ENCODE peak calls at places on chromosomes 3 and 15, in six cellular contexts. C, K, E, Z, Y and W are unnamed samples.
A peak's percentile ranks its signal among the peaks of the same experiment; 100 is the strongest.

GRCh38 chr3:10248984-10249748 is 907 bp downstream of the TATDN2 start:
- DNase-seq in C (no peak), K (no peak), E (peak; percentile 31), Z (no peak), Y (no peak), W (no peak)

GRCh38 chr3:188624384-188624783 is 470.4 kb downstream of the LPP start:
- DNase-seq in C (no peak), K (peak; percentile 46), E (no peak), Z (no peak), Y (peak; percentile 75), W (no peak)

GRCh38 chr15:25182098-25182478 is 227.3 kb downstream of the SNRPN start:
- DNase-seq in C (no peak), K (no peak), E (no peak), Z (no peak), Y (no peak), W (no peak)

GRCh38 chr15:84400017-84400740 is 164.6 kb downstream of the GOLGA6L4 start:
- DNase-seq in C (no peak), K (no peak), E (no peak), Z (no peak), Y (no peak), W (no peak)

GRCh38 chr3:172034786-172035685 is 4.3 kb upstream of the FNDC3B start:
- DNase-seq in C (no peak), K (peak; percentile 61), E (no peak), Z (no peak), Y (peak; percentile 42), W (no peak)

GRCh38 chr15:49154799-49155109 is 645 bp downstream of the COPS2 start:
- DNase-seq in C (no peak), K (no peak), E (no peak), Z (no peak), Y (no peak), W (no peak)

GRCh38 chr3:40887012-40887411 is 312.3 kb upstream of the CTNNB1 start:
- DNase-seq in C (no peak), K (no peak), E (no peak), Z (no peak), Y (no peak), W (no peak)

GRCh38 chr15:42494998-42495360 is 455 bp upstream of the SNAP23 start:
- DNase-seq in C (no peak), K (peak; percentile 86), E (peak; percentile 85), Z (no peak), Y (peak; percentile 71), W (no peak)

GRCh38 chr15:29204356-29204755 is 65.3 kb downstream of the NSMCE3 start:
- DNase-seq in C (no peak), K (no peak), E (no peak), Z (no peak), Y (no peak), W (peak; percentile 51)

GRCh38 chr3:190117995-190118394 is 2.7 kb downstream of the P3H2 start:
- DNase-seq in C (no peak), K (no peak), E (no peak), Z (no peak), Y (no peak), W (no peak)

GRCh38 chr3:178385280-178385952 is 150.8 kb upstream of the KCNMB2 start:
- DNase-seq in C (no peak), K (peak; percentile 71), E (peak; percentile 16), Z (no peak), Y (peak; percentile 28), W (no peak)

GRCh38 chr15:39358441-39359041 is 222.3 kb upstream of the THBS1 start:
- DNase-seq in C (no peak), K (peak; percentile 42), E (peak; percentile 35), Z (no peak), Y (peak; percentile 40), W (no peak)

GRCh38 chr3:171460226-171461086 is at the start of gene TNIK:
- DNase-seq in C (peak; percentile 69), K (peak; percentile 91), E (peak; percentile 92), Z (peak; percentile 72), Y (peak; percentile 84), W (peak; percentile 91)

GRCh38 chr3:190593075-190593474 is 79.2 kb downstream of the IL1RAP start:
- DNase-seq in C (no peak), K (no peak), E (no peak), Z (no peak), Y (no peak), W (no peak)

GRCh38 chr3:126464093-126464492 is 11.6 kb downstream of the ZXDC start:
- DNase-seq in C (no peak), K (no peak), E (no peak), Z (no peak), Y (no peak), W (no peak)

GRCh38 chr3:124413989-124414598 is 316.2 kb upstream of the UMPS start:
- DNase-seq in C (no peak), K (no peak), E (peak; percentile 86), Z (no peak), Y (no peak), W (no peak)

GRCh38 chr3:149407898-149408297 is 30.4 kb upstream of the TM4SF1 start:
- DNase-seq in C (no peak), K (no peak), E (no peak), Z (no peak), Y (no peak), W (no peak)

GRCh38 chr15:60370804-60371700 is 26.7 kb downstream of the ANXA2 start:
- DNase-seq in C (no peak), K (peak; percentile 99), E (peak; percentile 92), Z (peak; percentile 79), Y (peak; percentile 98), W (peak; percentile 95)

GRCh38 chr15:31024330-31024729 is 32.9 kb upstream of the MTMR10 start:
- DNase-seq in C (no peak), K (peak; percentile 94), E (no peak), Z (peak; percentile 97), Y (peak; percentile 93), W (no peak)

GRCh38 chr15:75731248-75732100 is 18.8 kb upstream of the CSPG4 start:
- DNase-seq in C (no peak), K (peak; percentile 53), E (peak; percentile 48), Z (no peak), Y (no peak), W (no peak)

GRCh38 chr3:159840900-159841299 is 147.7 kb upstream of the IL12A start:
- DNase-seq in C (no peak), K (peak; percentile 78), E (no peak), Z (no peak), Y (no peak), W (no peak)

GRCh38 chr15:91853968-91854943 is 748 bp downstream of the SLCO3A1 start:
- DNase-seq in C (peak; percentile 43), K (no peak), E (peak; percentile 50), Z (no peak), Y (no peak), W (peak; percentile 84)

GRCh38 chr15:48389701-48390143 is 58.5 kb downstream of the DUT start:
- DNase-seq in C (no peak), K (peak; percentile 73), E (no peak), Z (no peak), Y (peak; percentile 42), W (no peak)

GRCh38 chr15:77483426-77483825 is 62.7 kb downstream of the HMG20A start:
- DNase-seq in C (no peak), K (no peak), E (no peak), Z (no peak), Y (no peak), W (no peak)

GRCh38 chr15:97815841-97816240 is 144.7 kb upstream of the ARRDC4 start:
- DNase-seq in C (no peak), K (no peak), E (no peak), Z (no peak), Y (no peak), W (no peak)

GRCh38 chr15:84599906-84600305 is 903 bp upstream of the ZSCAN2 start:
- DNase-seq in C (no peak), K (no peak), E (no peak), Z (no peak), Y (no peak), W (no peak)

GRCh38 chr15:95501865-95502264 is 828.6 kb upstream of the NR2F2 start:
- DNase-seq in C (no peak), K (peak; percentile 54), E (no peak), Z (no peak), Y (no peak), W (no peak)

GRCh38 chr3:117603097-117603496 is 893.5 kb downstream of the TUSC7 start:
- DNase-seq in C (no peak), K (no peak), E (no peak), Z (no peak), Y (no peak), W (no peak)

GRCh38 chr3:151169700-151170224 is 33.3 kb downstream of the GPR171 start:
- DNase-seq in C (no peak), K (no peak), E (peak; percentile 44), Z (no peak), Y (no peak), W (no peak)

GRCh38 chr3:115986555-115987207 is 363.4 kb downstream of the GAP43 start:
- DNase-seq in C (no peak), K (peak; percentile 73), E (no peak), Z (no peak), Y (peak; percentile 18), W (no peak)

GRCh38 chr3:59759298-59760169 is 709.7 kb upstream of the CFAP20DC start:
- DNase-seq in C (no peak), K (no peak), E (no peak), Z (no peak), Y (no peak), W (no peak)

GRCh38 chr3:8186213-8186612 is 315.4 kb upstream of the LMCD1 start:
- DNase-seq in C (no peak), K (no peak), E (no peak), Z (no peak), Y (no peak), W (no peak)

GRCh38 chr3:140276698-140277097 is 341.7 kb downstream of the CLSTN2 start:
- DNase-seq in C (no peak), K (peak; percentile 40), E (no peak), Z (no peak), Y (no peak), W (no peak)
- TF ChIP-seq CTCF in C (peak; percentile 58), K (no peak), E (peak; percentile 24), Z (peak; percentile 57), Y (no peak), W (peak; percentile 39)

GRCh38 chr3:168511428-168512014 is 415.8 kb upstream of the GOLIM4 start:
- DNase-seq in C (no peak), K (peak; percentile 47), E (no peak), Z (no peak), Y (peak; percentile 1), W (no peak)
- TF ChIP-seq CTCF in C (peak; percentile 75), K (peak; percentile 58), E (no peak), Z (peak; percentile 69), Y (peak; percentile 79), W (peak; percentile 82)

GRCh38 chr15:78808550-78808949 is 2.7 kb downstream of the ADAMTS7 start:
- DNase-seq in C (no peak), K (peak; percentile 73), E (no peak), Z (no peak), Y (peak; percentile 27), W (no peak)
- TF ChIP-seq CTCF in C (peak; percentile 54), K (peak; percentile 69), E (peak; percentile 33), Z (peak; percentile 71), Y (peak; percentile 75), W (peak; percentile 51)

DNA sequence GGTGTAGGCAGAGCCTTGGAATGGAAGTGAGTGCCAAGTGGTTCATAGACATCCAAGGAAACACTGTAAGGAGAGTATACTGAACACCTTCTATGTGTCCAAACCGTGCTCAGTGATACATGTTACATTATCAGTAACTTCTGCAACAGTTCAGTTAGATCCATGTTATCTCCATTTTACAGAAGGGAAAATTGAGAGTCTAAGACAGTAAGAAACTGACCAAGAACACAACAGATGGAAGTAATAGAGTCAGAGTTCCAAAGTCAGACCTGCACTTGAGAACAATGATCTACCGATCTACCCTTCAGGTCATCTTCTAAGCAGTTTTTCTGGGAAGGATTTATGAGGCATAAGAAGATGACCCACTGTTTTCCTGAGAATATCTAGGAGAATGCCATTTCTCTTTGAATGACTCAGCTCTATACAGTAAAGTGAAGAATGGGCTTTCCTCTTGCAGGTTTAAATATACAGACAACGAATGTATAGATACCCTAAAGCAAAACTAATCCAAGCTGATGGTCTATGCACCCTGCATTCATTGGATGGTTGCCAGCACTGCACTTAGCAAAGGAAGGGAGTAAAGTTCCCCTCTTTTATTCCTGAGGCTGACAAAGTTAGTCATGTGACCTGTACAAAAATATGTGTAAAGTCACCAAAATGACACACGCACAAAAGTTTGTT is 604.1 kb upstream of the MDFIC2 start:
- DNase-seq in C (no peak), K (no peak), E (no peak), Z (no peak), Y (no peak), W (no peak)
- TF ChIP-seq CTCF in C (no peak), K (no peak), E (no peak), Z (no peak), Y (no peak), W (no peak)